ENCODE peak calls at places on chromosomes 13 and 19, in six cellular contexts. F is heart left ventricle, U is esophagus squamous epithelium, A is NB4, T is ovary, S is A549. G is an unnamed sample.

GRCh38 chr13:31835932-31836331 is 96.6 kb downstream of the RXFP2 start:
- DNase-seq in F (no peak), U (no peak), A (no peak), T (no peak), S (no peak), G (no peak)

GRCh38 chr19:2440515-2440914 is 13.1 kb upstream of the TIMM13 start:
- DNase-seq in S (no peak), A (no peak), U (no peak), T (no peak), F (no peak), G (no peak)

GRCh38 chr13:75432045-75432444 is 49.9 kb downstream of the TBC1D4 start:
- DNase-seq in A (no peak), F (no peak), S (peak), T (no peak), U (no peak), G (no peak)

GRCh38 chr19:34155686-34156085 is 16.6 kb upstream of the LSM14A start:
- DNase-seq in U (no peak), T (no peak), S (no peak), A (no peak), F (no peak), G (no peak)

GRCh38 chr19:31421856-31422255 is 72.6 kb upstream of the TSHZ3 start:
- DNase-seq in U (no peak), T (no peak), A (no peak), F (no peak), S (no peak), G (no peak)

GRCh38 chr13:113875829-113876228 is 12.0 kb upstream of the GAS6 start:
- DNase-seq in F (no peak), T (no peak), U (no peak), S (no peak), A (no peak), G (no peak)

GRCh38 chr19:35248310-35249145 is at the start of gene LSR:
- DNase-seq in S (peak), F (no peak), U (no peak), T (peak), A (no peak), G (peak)

GRCh38 chr19:21604351-21604926 is 99.0 kb downstream of the ZNF429 start:
- DNase-seq in S (no peak), T (no peak), U (no peak), F (no peak), A (peak), G (no peak)

GRCh38 chr13:29587645-29588044 is 7.8 kb downstream of the SLC7A1 start:
- DNase-seq in S (no peak), F (no peak), A (no peak), T (no peak), U (no peak), G (no peak)

GRCh38 chr19:34145741-34146202 is 26.5 kb upstream of the LSM14A start:
- DNase-seq in S (peak), A (peak), T (peak), U (no peak), F (no peak), G (no peak)

GRCh38 chr19:30419581-30420180 is 47.5 kb downstream of the ZNF536 start:
- DNase-seq in T (no peak), U (no peak), F (no peak), S (no peak), A (no peak), G (no peak)

GRCh38 chr13:25699056-25699455 is 327.3 kb downstream of the ATP8A2 start:
- DNase-seq in S (no peak), T (no peak), A (no peak), U (no peak), F (no peak), G (no peak)

GRCh38 chr13:65378943-65379519 is 1851.1 kb downstream of the PCDH9 start:
- DNase-seq in F (no peak), U (no peak), S (peak), A (peak), T (no peak), G (no peak)

GRCh38 chr13:85825454-85825853 is 26.2 kb upstream of the SLITRK6 start:
- DNase-seq in S (no peak), F (no peak), T (no peak), U (no peak), A (no peak), G (no peak)

GRCh38 chr19:49271080-49271753 is 53.8 kb downstream of the SLC6A16 start:
- DNase-seq in T (no peak), U (no peak), A (no peak), F (no peak), S (no peak), G (no peak)

GRCh38 chr13:66855110-66855509 is 375.0 kb downstream of the PCDH9 start:
- DNase-seq in U (no peak), T (no peak), F (no peak), S (no peak), A (no peak), G (no peak)

GRCh38 chr19:14035706-14036105 is 4.1 kb downstream of the IL27RA start:
- DNase-seq in U (no peak), A (no peak), S (no peak), T (no peak), F (no peak), G (no peak)

GRCh38 chr19:41323430-41324125 is 13.6 kb downstream of the CCDC97 start:
- DNase-seq in S (peak), U (no peak), T (peak), A (peak), F (peak), G (no peak)

GRCh38 chr19:37519890-37520289 is 13.2 kb downstream of the ZNF793 start:
- DNase-seq in A (peak), T (no peak), U (no peak), S (no peak), F (no peak), G (no peak)

GRCh38 chr19:2618611-2619010 is 83.9 kb downstream of the GNG7 start:
- DNase-seq in S (no peak), U (no peak), A (peak), T (no peak), F (peak), G (no peak)

GRCh38 chr13:29936051-29936813 is 85.8 kb upstream of the UBL3 start:
- DNase-seq in U (no peak), F (no peak), A (peak), S (no peak), T (no peak), G (no peak)

GRCh38 chr13:54029226-54029625 is 1000.6 kb downstream of the OLFM4 start:
- DNase-seq in A (peak), T (no peak), U (no peak), S (peak), F (no peak), G (no peak)

GRCh38 chr13:97182065-97182890 is 39.9 kb upstream of the MBNL2 start:
- DNase-seq in A (no peak), T (no peak), S (no peak), F (no peak), U (no peak), G (no peak)

GRCh38 chr19:7492142-7493055 is 3.6 kb upstream of the PEX11G start:
- DNase-seq in A (peak), U (no peak), S (no peak), F (no peak), T (no peak), G (no peak)

GRCh38 chr13:26914624-26915023 is 154.0 kb upstream of the GPR12 start:
- DNase-seq in S (no peak), A (peak), U (no peak), F (no peak), T (no peak), G (no peak)

GRCh38 chr19:51794865-51795490 is at the start of gene FPR3:
- DNase-seq in A (no peak), U (no peak), T (no peak), F (no peak), S (no peak), G (no peak)
- TF ChIP-seq POLR2A in A (no peak), U (no peak), T (no peak), F (no peak), S (no peak), G (no peak)

GRCh38 chr19:11106477-11106876 is 17.2 kb downstream of the LDLR start:
- DNase-seq in T (no peak), U (no peak), A (no peak), S (no peak), F (peak), G (peak)

GRCh38 chr19:11101057-11101456 is 11.8 kb downstream of the LDLR start:
- DNase-seq in S (no peak), A (no peak), T (no peak), U (no peak), F (no peak), G (no peak)

GRCh38 chr19:11102944-11103343 is 13.7 kb downstream of the LDLR start:
- DNase-seq in A (no peak), T (no peak), U (no peak), S (no peak), F (no peak), G (no peak)

GRCh38 chr19:11100064-11100463 is 10.8 kb downstream of the LDLR start:
- DNase-seq in T (no peak), S (no peak), F (no peak), U (no peak), A (no peak), G (no peak)

DNA sequence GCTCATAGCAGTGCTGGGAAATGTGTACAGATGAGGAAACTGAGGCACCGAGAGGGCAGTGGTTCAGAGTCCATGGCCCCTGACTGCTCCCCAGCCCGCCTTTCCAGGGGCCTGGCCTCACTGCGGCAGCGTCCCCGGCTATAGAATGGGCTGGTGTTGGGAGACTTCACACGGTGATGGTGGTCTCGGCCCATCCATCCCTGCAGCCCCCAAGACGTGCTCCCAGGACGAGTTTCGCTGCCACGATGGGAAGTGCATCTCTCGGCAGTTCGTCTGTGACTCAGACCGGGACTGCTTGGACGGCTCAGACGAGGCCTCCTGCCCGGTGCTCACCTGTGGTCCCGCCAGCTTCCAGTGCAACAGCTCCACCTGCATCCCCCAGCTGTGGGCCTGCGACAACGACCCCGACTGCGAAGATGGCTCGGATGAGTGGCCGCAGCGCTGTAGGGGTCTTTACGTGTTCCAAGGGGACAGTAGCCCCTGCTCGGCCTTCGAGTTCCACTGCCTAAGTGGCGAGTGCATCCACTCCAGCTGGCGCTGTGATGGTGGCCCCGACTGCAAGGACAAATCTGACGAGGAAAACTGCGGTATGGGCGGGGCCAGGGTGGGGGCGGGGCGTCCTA is 15.9 kb downstream of the LDLR start:
- DNase-seq in F (no peak), U (no peak), A (no peak), S (no peak), T (no peak), G (no peak)
- TF ChIP-seq POLR2A in F (no peak), U (no peak), A (no peak), S (no peak), T (no peak), G (no peak)

DNA sequence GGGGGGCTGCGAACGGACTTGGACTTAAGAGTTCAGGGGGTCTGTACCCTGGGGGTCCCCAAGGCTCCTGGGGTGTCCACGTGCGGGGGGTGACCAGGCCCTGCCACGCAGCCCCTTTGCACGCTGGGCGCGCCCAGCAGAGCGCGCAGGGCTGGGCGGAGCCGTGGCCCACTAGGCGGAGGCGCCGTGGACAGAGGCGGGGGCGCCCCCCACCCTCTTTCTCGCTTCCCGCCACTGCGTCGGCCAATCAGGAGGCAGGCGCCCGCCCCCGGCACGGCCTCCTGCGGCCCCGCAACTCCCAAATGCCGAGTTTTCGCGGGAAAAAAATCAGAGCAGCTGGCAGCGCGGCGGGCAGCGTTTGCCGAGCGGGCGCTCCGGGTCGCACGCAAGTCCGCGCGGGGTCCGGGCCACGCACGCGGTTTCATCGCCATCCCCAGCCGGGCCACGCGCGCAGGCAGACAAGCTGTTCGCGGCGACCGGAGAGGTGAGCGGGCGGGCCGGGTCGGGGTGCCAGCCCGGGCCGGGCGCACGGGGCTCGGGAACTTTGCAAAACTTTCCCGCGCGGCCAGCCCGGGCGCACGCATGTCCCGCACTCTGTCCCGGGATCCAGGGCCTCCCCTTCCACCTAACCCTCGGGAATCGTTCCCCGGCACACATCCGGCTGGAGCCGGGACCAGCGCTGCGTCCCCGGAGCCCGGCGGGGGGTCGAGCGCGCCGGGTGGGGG is at the start of gene UHRF1:
- DNase-seq in A (peak), U (no peak), F (no peak), T (no peak), S (peak), G (no peak)
- TF ChIP-seq POLR2A in A (no peak), U (no peak), F (no peak), T (no peak), S (peak), G (no peak)

GRCh38 chr19:5700455-5701092 is 10.5 kb downstream of the RPL36 start:
- DNase-seq in S (no peak), T (no peak), A (no peak), U (no peak), F (no peak), G (no peak)

GRCh38 chr19:5707576-5708575 is 12.1 kb downstream of the LONP1 start:
- DNase-seq in F (no peak), A (no peak), S (no peak), T (no peak), U (no peak), G (no peak)

GRCh38 chr19:5706876-5707573 is 12.9 kb downstream of the LONP1 start:
- DNase-seq in F (no peak), T (no peak), U (no peak), S (no peak), A (no peak), G (no peak)

GRCh38 chr19:5705552-5705951 is 14.4 kb downstream of the LONP1 start:
- DNase-seq in S (no peak), U (no peak), T (no peak), A (no peak), F (no peak), G (no peak)

DNA sequence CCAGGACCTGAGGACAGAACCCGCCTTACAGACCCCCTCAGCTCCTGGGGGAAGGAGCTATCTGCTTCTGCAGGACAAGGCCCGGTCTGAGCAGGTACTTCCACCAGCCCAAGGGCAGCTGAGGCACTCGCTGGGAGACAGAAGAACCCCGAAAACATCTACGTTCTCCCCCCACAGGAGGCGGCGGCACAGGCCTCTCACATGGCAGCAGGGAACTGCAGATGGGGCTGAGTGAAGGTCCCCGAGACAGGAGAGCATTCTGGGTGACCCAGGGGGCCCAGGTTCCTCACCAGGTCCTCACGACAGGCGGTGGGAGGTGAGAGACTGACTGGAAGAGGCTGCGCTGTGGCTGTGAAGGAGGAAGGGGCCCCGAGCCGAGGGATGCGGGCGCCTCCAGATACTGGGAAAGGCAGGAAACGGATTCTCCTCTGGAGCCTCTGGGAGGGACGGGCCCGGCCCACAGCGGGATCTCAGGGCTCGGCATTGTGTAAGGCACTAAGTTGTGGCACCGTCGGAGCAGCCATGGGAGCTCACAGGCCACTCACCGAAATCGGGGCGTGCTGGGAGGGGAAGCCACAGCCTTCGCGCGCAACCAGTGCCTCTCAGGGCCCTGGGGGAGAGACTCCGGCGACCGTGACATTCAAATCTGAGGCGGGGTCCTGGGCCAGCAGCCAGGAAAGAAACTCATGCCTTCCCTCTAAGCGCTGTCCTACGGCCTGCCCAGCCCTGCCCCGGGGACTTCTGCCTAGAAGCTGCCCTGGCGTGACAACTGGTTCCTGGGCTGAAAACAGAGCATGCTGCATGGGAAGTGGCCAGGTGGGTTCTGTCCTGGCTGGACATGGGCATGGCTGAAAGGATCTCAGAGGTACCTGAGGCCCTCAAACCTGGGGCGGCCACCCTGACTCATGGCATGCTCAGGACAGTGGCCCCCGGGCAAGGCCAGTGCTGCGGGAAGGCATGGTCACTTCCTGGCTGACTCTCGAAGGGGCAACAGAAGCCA is 14.0 kb downstream of the RPL36 start:
- DNase-seq in T (no peak), S (no peak), F (no peak), U (no peak), A (no peak), G (no peak)
- TF ChIP-seq POLR2A in T (no peak), S (no peak), F (no peak), U (no peak), A (no peak), G (no peak)

DNA sequence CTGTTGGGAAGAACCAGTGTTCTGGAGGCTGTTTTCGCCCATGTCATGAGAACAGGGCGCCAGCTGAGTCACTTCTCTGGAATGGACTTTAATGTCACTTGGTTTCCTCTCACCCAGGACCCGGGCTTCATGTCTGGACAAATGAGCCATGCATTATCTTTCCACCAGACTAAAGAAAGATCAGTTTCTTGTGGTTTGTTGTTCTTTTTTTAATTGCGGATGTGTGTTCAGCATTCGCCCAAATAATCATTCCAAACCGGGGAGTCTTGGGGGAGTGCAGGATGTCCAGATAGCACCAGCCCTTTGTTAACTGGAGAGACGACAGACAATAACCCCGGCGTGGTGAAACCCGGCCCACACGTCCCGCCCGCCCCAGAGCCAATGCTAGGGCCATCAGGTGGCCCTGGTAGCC is 102.5 kb downstream of the COL4A2 start:
- DNase-seq in F (peak), T (no peak), U (no peak), A (no peak), S (no peak), G (no peak)
- TF ChIP-seq POLR2A in F (no peak), T (no peak), U (no peak), A (no peak), S (no peak), G (no peak)

GRCh38 chr13:51805313-51805712 is 1.4 kb upstream of the DHRS12 start:
- DNase-seq in S (no peak), T (no peak), A (no peak), F (no peak), U (no peak), G (no peak)

GRCh38 chr13:51805925-51806324 is 2.0 kb upstream of the DHRS12 start:
- DNase-seq in F (no peak), T (no peak), A (no peak), U (no peak), S (no peak), G (no peak)

GRCh38 chr13:51803422-51804294 is at the start of gene DHRS12:
- DNase-seq in U (peak), S (peak), F (peak), A (peak), T (peak), G (peak)

GRCh38 chr13:51803018-51803417 is 945 bp downstream of the DHRS12 start:
- DNase-seq in T (peak), A (no peak), F (no peak), S (no peak), U (no peak), G (no peak)

DNA sequence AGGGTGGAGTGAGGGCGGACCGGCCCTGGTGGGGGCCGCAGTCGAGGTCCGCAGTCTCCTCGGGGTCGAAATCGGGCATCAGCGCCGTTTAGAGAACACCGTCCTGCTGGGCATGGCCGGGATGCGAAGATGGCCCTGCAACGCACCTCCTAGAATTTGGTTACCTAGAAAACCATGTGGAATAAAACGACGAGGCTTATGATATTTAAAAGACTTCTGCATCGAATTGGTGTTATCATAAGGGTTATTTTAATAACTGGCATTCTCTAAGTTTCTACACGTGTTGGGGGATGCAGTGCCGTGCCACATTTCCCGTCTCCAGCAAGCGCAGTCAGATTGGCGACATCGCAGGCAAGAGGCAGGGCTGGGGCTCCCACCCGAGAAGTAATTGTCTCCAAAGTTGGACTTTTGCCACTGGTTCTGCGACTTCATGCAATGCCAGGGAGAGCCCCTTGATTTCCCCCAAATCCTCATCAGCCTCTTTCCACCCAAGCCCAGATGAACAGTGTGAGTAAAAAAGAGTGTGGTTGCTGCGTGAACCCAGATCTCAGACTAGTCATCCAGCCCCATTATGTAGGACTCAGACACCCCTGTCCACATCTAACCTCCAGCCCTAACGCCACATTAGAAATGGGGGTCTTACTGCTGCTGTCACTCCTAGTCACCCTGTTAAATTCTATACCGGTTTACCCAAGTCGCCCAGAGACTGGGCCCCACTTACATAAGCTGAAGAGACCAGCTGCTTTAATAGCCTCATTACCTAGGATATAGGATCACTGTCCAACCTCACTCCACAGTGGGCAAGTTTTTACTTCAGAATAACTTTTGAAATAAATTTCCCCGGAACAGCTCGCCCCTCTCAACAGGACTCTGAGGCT is 571 bp upstream of the DHRS12 start:
- DNase-seq in U (no peak), F (peak), S (no peak), T (peak), A (no peak), G (peak)
- TF ChIP-seq POLR2A in U (no peak), F (no peak), S (no peak), T (no peak), A (no peak), G (no peak)

G was measured in Peyer's patch.